ENCODE peak calls at places on chromosome 9, in eight cellular contexts. I, R, C, G, U, Z, B and A are unnamed samples.

GRCh38 chr9:71944754-71945409 is 33.4 kb downstream of the C9orf85 start:
- DNase-seq in I (no peak), R (no peak), C (no peak), G (no peak), U (no peak), Z (no peak), B (no peak), A (no peak)

GRCh38 chr9:16627967-16628366 is 242.5 kb downstream of the BNC2 start:
- DNase-seq in I (no peak), R (peak; percentile 94), C (no peak), G (no peak), U (peak; percentile 18), Z (no peak), B (no peak), A (no peak)

GRCh38 chr9:33202552-33203300 is 35.6 kb upstream of the B4GALT1 start:
- DNase-seq in I (peak; percentile 67), R (peak; percentile 84), C (no peak), G (peak; percentile 39), U (peak; percentile 48), Z (no peak), B (no peak), A (no peak)

GRCh38 chr9:76703270-76703669 is 61.0 kb upstream of the PCA3 start:
- DNase-seq in I (no peak), R (no peak), C (no peak), G (no peak), U (no peak), Z (no peak), B (no peak), A (no peak)

GRCh38 chr9:109705515-109705914 is 74.5 kb upstream of the PALM2AKAP2 start:
- DNase-seq in I (no peak), R (peak; percentile 62), C (no peak), G (no peak), U (no peak), Z (no peak), B (no peak), A (no peak)

GRCh38 chr9:71924576-71924975 is 13.1 kb downstream of the C9orf85 start:
- DNase-seq in I (no peak), R (no peak), C (no peak), G (no peak), U (no peak), Z (no peak), B (no peak), A (no peak)

GRCh38 chr9:12916037-12916436 is 141.2 kb downstream of the LURAP1L start:
- DNase-seq in I (no peak), R (no peak), C (no peak), G (no peak), U (no peak), Z (no peak), B (no peak), A (no peak)

GRCh38 chr9:98998441-98999151 is 54.9 kb downstream of the COL15A1 start:
- DNase-seq in I (peak; percentile 57), R (peak; percentile 77), C (peak; percentile 88), G (peak; percentile 83), U (peak; percentile 85), Z (peak; percentile 81), B (peak; percentile 90), A (peak; percentile 76)

GRCh38 chr9:33329117-33329563 is 38.8 kb downstream of the NFX1 start:
- DNase-seq in I (no peak), R (peak; percentile 85), C (no peak), G (peak; percentile 84), U (peak; percentile 83), Z (peak; percentile 81), B (no peak), A (no peak)

GRCh38 chr9:92707530-92707929 is 37.6 kb upstream of the IPPK start:
- DNase-seq in I (no peak), R (no peak), C (no peak), G (no peak), U (no peak), Z (no peak), B (no peak), A (no peak)

GRCh38 chr9:76419782-76420380 is 25.7 kb upstream of the RFK start:
- DNase-seq in I (no peak), R (no peak), C (no peak), G (no peak), U (peak; percentile 49), Z (peak; percentile 43), B (no peak), A (no peak)

GRCh38 chr9:115883467-115884329 is 269.9 kb upstream of the PAPPA start:
- DNase-seq in I (no peak), R (peak; percentile 46), C (no peak), G (peak; percentile 27), U (peak; percentile 35), Z (peak; percentile 60), B (peak; percentile 35), A (peak; percentile 10)

GRCh38 chr9:21244841-21245240 is 5.0 kb upstream of the IFNA14 start:
- DNase-seq in I (no peak), R (no peak), C (no peak), G (no peak), U (no peak), Z (no peak), B (no peak), A (no peak)

GRCh38 chr9:122374885-122375420 is 4.1 kb downstream of the PTGS1 start:
- DNase-seq in I (no peak), R (peak; percentile 51), C (peak; percentile 73), G (peak; percentile 61), U (peak; percentile 78), Z (no peak), B (peak; percentile 44), A (no peak)

GRCh38 chr9:36401179-36401740 is 1.2 kb upstream of the RNF38 start:
- DNase-seq in I (no peak), R (peak; percentile 43), C (no peak), G (no peak), U (peak; percentile 81), Z (peak; percentile 88), B (no peak), A (no peak)

GRCh38 chr9:133894377-133895321 is 97.5 kb downstream of the VAV2 start:
- DNase-seq in I (no peak), R (no peak), C (no peak), G (no peak), U (no peak), Z (no peak), B (no peak), A (no peak)

GRCh38 chr9:87086111-87086510 is 138.8 kb upstream of the GAS1 start:
- DNase-seq in I (no peak), R (no peak), C (no peak), G (no peak), U (no peak), Z (no peak), B (no peak), A (no peak)

GRCh38 chr9:137739371-137739915 is 120.6 kb downstream of the EHMT1 start:
- DNase-seq in I (no peak), R (no peak), C (no peak), G (no peak), U (no peak), Z (no peak), B (no peak), A (no peak)

GRCh38 chr9:137741330-137741729 is 122.5 kb downstream of the EHMT1 start:
- DNase-seq in I (no peak), R (no peak), C (no peak), G (no peak), U (no peak), Z (no peak), B (no peak), A (no peak)

GRCh38 chr9:137743695-137744094 is 124.9 kb downstream of the EHMT1 start:
- DNase-seq in I (no peak), R (no peak), C (no peak), G (no peak), U (no peak), Z (no peak), B (no peak), A (no peak)

GRCh38 chr9:137742698-137743097 is 123.9 kb downstream of the EHMT1 start:
- DNase-seq in I (no peak), R (peak; percentile 16), C (no peak), G (no peak), U (no peak), Z (no peak), B (no peak), A (no peak)

GRCh38 chr9:137740311-137740710 is 121.5 kb downstream of the EHMT1 start:
- DNase-seq in I (no peak), R (peak; percentile 67), C (no peak), G (no peak), U (no peak), Z (no peak), B (no peak), A (no peak)
- TF ChIP-seq CTCF in I (no peak), R (peak; percentile 41), C (no peak), G (no peak), U (no peak), Z (no peak), B (no peak), A (no peak)

GRCh38 chr9:85258229-85258628 is 483.5 kb downstream of the AGTPBP1 start:
- DNase-seq in I (no peak), R (no peak), C (no peak), G (no peak), U (peak; percentile 53), Z (no peak), B (no peak), A (no peak)

GRCh38 chr9:85262333-85262732 is 479.4 kb downstream of the AGTPBP1 start:
- DNase-seq in I (no peak), R (no peak), C (no peak), G (no peak), U (no peak), Z (no peak), B (no peak), A (no peak)

GRCh38 chr9:85260288-85260687 is 481.5 kb downstream of the AGTPBP1 start:
- DNase-seq in I (no peak), R (no peak), C (no peak), G (no peak), U (no peak), Z (no peak), B (no peak), A (no peak)

GRCh38 chr9:85263288-85263687 is 478.5 kb downstream of the AGTPBP1 start:
- DNase-seq in I (no peak), R (no peak), C (no peak), G (no peak), U (no peak), Z (no peak), B (no peak), A (no peak)

GRCh38 chr9:85258823-85259370 is 482.9 kb downstream of the AGTPBP1 start:
- DNase-seq in I (no peak), R (peak; percentile 74), C (no peak), G (no peak), U (peak; percentile 52), Z (peak; percentile 60), B (peak; percentile 69), A (peak; percentile 44)
- TF ChIP-seq CTCF in I (no peak), R (peak; percentile 81), C (peak; percentile 48), G (no peak), U (peak; percentile 34), Z (peak; percentile 44), B (peak; percentile 74), A (peak; percentile 82)

DNA sequence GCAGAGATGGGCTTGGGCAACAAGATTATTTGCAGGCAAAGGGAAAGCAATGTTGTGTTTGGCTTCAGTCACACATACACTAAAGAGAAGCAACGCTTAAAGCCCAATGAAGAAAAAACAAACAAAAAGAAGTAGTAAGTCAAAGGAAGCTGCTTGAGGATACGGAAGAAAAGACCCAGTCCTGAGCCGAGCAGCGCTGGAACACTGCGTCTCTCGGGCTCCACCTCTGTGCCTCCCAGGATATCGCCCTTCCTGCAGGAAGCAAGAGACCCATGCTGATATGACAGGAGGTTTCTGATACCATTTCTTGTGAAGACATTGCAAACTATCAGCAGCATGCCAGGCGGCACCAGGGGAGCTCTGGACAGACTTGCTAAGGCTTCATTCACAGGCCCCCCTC is 9.9 kb downstream of the GNAQ start:
- DNase-seq in I (no peak), R (no peak), C (peak; percentile 70), G (no peak), U (peak; percentile 65), Z (no peak), B (no peak), A (no peak)
- TF ChIP-seq CTCF in I (no peak), R (peak; percentile 45), C (peak; percentile 38), G (no peak), U (peak; percentile 13), Z (no peak), B (no peak), A (no peak)

GRCh38 chr9:126681336-126681735 is 67.6 kb downstream of the LMX1B start:
- DNase-seq in I (no peak), R (no peak), C (no peak), G (no peak), U (no peak), Z (no peak), B (no peak), A (no peak)
- TF ChIP-seq CTCF in I (no peak), R (no peak), C (no peak), G (no peak), U (no peak), Z (no peak), B (no peak), A (no peak)